ENCODE peak calls at places on chromosomes 1 and 21, in seven cellular contexts. M is IMR-90; K is central memory CD4-positive, alpha-beta T cell; T is stimulated activated CD4-positive, alpha-beta T cell treated with anti-CD3 and anti-CD28 coated beads, Interleukin-15, amount 100 ng/mL, for 24 hours; E is BE2C; J is GM03348; L is HT-29. U is an unnamed sample.

GRCh38 chr21:46265736-46266525 is 19.5 kb downstream of the MCM3AP start:
- DNase-seq in M (no peak), K (no peak), E (no peak), L (no peak), T (no peak), J (no peak), U (no peak)

GRCh38 chr1:224106568-224107281 is 7.2 kb upstream of the FBXO28 start:
- DNase-seq in L (peak), J (peak), M (peak), E (no peak), K (no peak), T (peak), U (peak)

GRCh38 chr1:201429771-201430501 is 8.4 kb upstream of the TNNI1 start:
- DNase-seq in L (no peak), T (no peak), M (no peak), J (no peak), E (no peak), K (no peak), U (no peak)

GRCh38 chr1:191695865-191696264 is 462.4 kb upstream of the RGS18 start:
- DNase-seq in T (no peak), E (no peak), J (no peak), L (no peak), K (no peak), M (no peak), U (no peak)

GRCh38 chr1:158003409-158003805 is 10.0 kb downstream of the KIRREL1 start:
- DNase-seq in M (peak), L (no peak), K (no peak), T (no peak), J (peak), E (no peak), U (no peak)

GRCh38 chr1:31904339-31905092 is 33.7 kb downstream of the PTP4A2 start:
- DNase-seq in L (no peak), K (no peak), E (no peak), T (no peak), M (peak), J (no peak), U (no peak)

GRCh38 chr1:2452583-2453315 is 23.3 kb upstream of the PLCH2 start:
- DNase-seq in J (no peak), M (peak), T (no peak), E (no peak), K (no peak), L (no peak), U (no peak)

GRCh38 chr1:17587693-17588047 is 48.2 kb downstream of the ARHGEF10L start:
- DNase-seq in T (no peak), L (peak), K (no peak), M (peak), E (no peak), J (peak), U (no peak)

GRCh38 chr1:248622491-248623106 is 12.3 kb downstream of the OR2T11 start:
- DNase-seq in L (peak), E (no peak), T (no peak), K (peak), M (peak), J (peak), U (peak)

GRCh38 chr21:43191521-43191920 is 22.7 kb downstream of the CRYAA start:
- DNase-seq in T (no peak), M (no peak), E (no peak), J (no peak), K (no peak), L (no peak), U (no peak)

GRCh38 chr1:56025942-56026341 is 553.4 kb downstream of the PLPP3 start:
- DNase-seq in E (no peak), K (no peak), J (no peak), M (peak), T (no peak), L (no peak), U (peak)

GRCh38 chr1:223401873-223402789 is 8.9 kb downstream of the CCDC185 start:
- DNase-seq in L (peak), J (peak), E (no peak), K (no peak), T (no peak), M (peak), U (peak)

GRCh38 chr1:175152006-175152652 is 40.4 kb downstream of the KIAA0040 start:
- DNase-seq in E (peak), T (peak), M (peak), L (peak), K (peak), J (peak), U (peak)

GRCh38 chr1:154419620-154420020 is 14.5 kb downstream of the IL6R start:
- DNase-seq in T (peak), L (no peak), E (no peak), M (peak), K (peak), J (peak), U (peak)

GRCh38 chr21:44848821-44849521 is 24.5 kb downstream of the PTTG1IP start:
- DNase-seq in M (no peak), E (no peak), K (no peak), J (no peak), T (no peak), L (no peak), U (no peak)

GRCh38 chr1:167678422-167678821 is 43.4 kb upstream of the MPZL1 start:
- DNase-seq in E (peak), M (no peak), T (no peak), L (no peak), J (no peak), K (no peak), U (no peak)

GRCh38 chr1:166368030-166368429 is 201.2 kb upstream of the FAM78B start:
- DNase-seq in M (no peak), E (no peak), K (no peak), L (no peak), T (no peak), J (no peak), U (no peak)

GRCh38 chr1:35691080-35691479 is 27.6 kb downstream of the C1orf216 start:
- DNase-seq in K (no peak), E (no peak), J (no peak), M (no peak), L (no peak), T (no peak), U (no peak)

GRCh38 chr1:27192039-27192529 is 37.2 kb upstream of the SLC9A1 start:
- DNase-seq in E (no peak), T (no peak), M (no peak), J (no peak), L (peak), K (no peak), U (peak)

GRCh38 chr1:46520063-46520911 is 30.7 kb downstream of the DMBX1 start:
- DNase-seq in J (peak), T (no peak), L (peak), M (peak), E (no peak), K (no peak), U (no peak)

GRCh38 chr1:223716302-223716862 is 4.0 kb downstream of the CAPN2 start:
- DNase-seq in E (no peak), M (no peak), K (peak), T (peak), J (peak), L (no peak), U (no peak)

GRCh38 chr1:219329606-219330005 is 155.9 kb downstream of the LYPLAL1 start:
- DNase-seq in M (peak), J (no peak), E (no peak), L (no peak), K (no peak), T (no peak), U (peak)

GRCh38 chr21:35197191-35197590 is 148.1 kb upstream of the RUNX1 start:
- DNase-seq in J (no peak), M (peak), L (no peak), K (no peak), T (no peak), E (no peak), U (no peak)

GRCh38 chr1:230308039-230308438 is 118.1 kb downstream of the PGBD5 start:
- DNase-seq in J (peak), L (peak), M (peak), T (no peak), E (no peak), K (no peak), U (peak)

GRCh38 chr1:228015276-228016180 is 8.7 kb downstream of the WNT3A start:
- DNase-seq in E (no peak), K (no peak), M (peak), T (no peak), L (no peak), J (peak), U (no peak)

GRCh38 chr1:168064216-168064615 is 72.5 kb downstream of the GPR161 start:
- DNase-seq in E (no peak), M (no peak), K (no peak), T (no peak), L (no peak), J (no peak), U (no peak)

GRCh38 chr1:119353851-119354250 is 14.7 kb upstream of the HAO2 start:
- DNase-seq in L (no peak), E (no peak), K (no peak), T (no peak), J (no peak), M (no peak), U (no peak)

GRCh38 chr1:32719681-32720275 is 17.2 kb upstream of the SYNC start:
- DNase-seq in J (peak), K (no peak), L (no peak), T (no peak), E (no peak), M (no peak), U (no peak)

GRCh38 chr21:34967509-34968289 is 81.4 kb downstream of the RUNX1 start:
- DNase-seq in M (peak), K (no peak), L (peak), E (no peak), T (peak), J (no peak), U (peak)

GRCh38 chr1:237166031-237166430 is 124.0 kb downstream of the RYR2 start:
- DNase-seq in J (no peak), L (no peak), T (no peak), E (no peak), M (no peak), K (no peak), U (no peak)

GRCh38 chr21:33231526-33231925 is 1.8 kb downstream of the IFNAR2 start:
- DNase-seq in E (no peak), T (peak), L (no peak), K (no peak), J (no peak), M (no peak), U (no peak)

GRCh38 chr1:89761901-89762300 is 58.9 kb upstream of the LRRC8D start:
- DNase-seq in L (no peak), K (no peak), M (no peak), J (no peak), E (no peak), T (no peak), U (peak)

GRCh38 chr1:1120096-1120495 is 4.2 kb upstream of the C1orf159 start:
- DNase-seq in T (no peak), M (no peak), L (no peak), J (no peak), K (no peak), E (no peak), U (no peak)